ENCODE peak calls at places on chromosome 18, in four cellular contexts. T, U, O and F are unnamed samples.
A peak's percentile ranks its signal among the peaks of the same experiment; 100 is the strongest.

GRCh38 chr18:23243178-23243577 is 107.9 kb downstream of the CABLES1 start:
- DNase-seq in U (no peak), O (peak; percentile 49), T (no peak), F (no peak)

GRCh38 chr18:7954229-7954628 is 387.1 kb downstream of the PTPRM start:
- DNase-seq in U (no peak), T (no peak), O (no peak), F (no peak)

GRCh38 chr18:48841381-48842258 is 109.1 kb downstream of the SMAD7 start:
- DNase-seq in O (no peak), U (no peak), T (peak; percentile 66), F (no peak)

GRCh38 chr18:79493801-79494211 is 98.1 kb downstream of the NFATC1 start:
- DNase-seq in O (peak; percentile 11), U (no peak), T (no peak), F (no peak)

GRCh38 chr18:10453885-10454772 is at the start of gene APCDD1:
- DNase-seq in U (no peak), O (peak; percentile 88), T (peak; percentile 70), F (peak; percentile 50)

GRCh38 chr18:2994603-2995432 is 18.1 kb downstream of the LPIN2 start:
- DNase-seq in O (peak; percentile 20), T (no peak), U (no peak), F (no peak)

GRCh38 chr18:44507729-44508325 is 172.9 kb upstream of the SETBP1 start:
- DNase-seq in U (no peak), O (no peak), T (peak; percentile 54), F (no peak)

GRCh38 chr18:80159713-80160636 is 50.9 kb downstream of the ADNP2 start:
- DNase-seq in U (no peak), T (no peak), O (peak; percentile 67), F (no peak)

GRCh38 chr18:63131106-63131943 is 188.2 kb downstream of the BCL2 start:
- DNase-seq in T (peak; percentile 27), O (peak; percentile 67), U (peak; percentile 12), F (peak; percentile 29)

GRCh38 chr18:36496022-36496421 is 198.5 kb downstream of the FHOD3 start:
- DNase-seq in T (no peak), O (no peak), U (no peak), F (no peak)

GRCh38 chr18:69127844-69128486 is 272.7 kb upstream of the DOK6 start:
- DNase-seq in U (no peak), T (no peak), O (no peak), F (no peak)

GRCh38 chr18:39571511-39571910 is 2005.9 kb upstream of the CELF4 start:
- DNase-seq in T (no peak), O (peak; percentile 43), U (peak; percentile 8), F (peak; percentile 56)

GRCh38 chr18:51398104-51398503 is 200.6 kb upstream of the MEX3C start:
- DNase-seq in O (no peak), T (peak; percentile 24), U (no peak), F (no peak)

GRCh38 chr18:22822024-22822423 is 111.1 kb upstream of the RBBP8 start:
- DNase-seq in O (peak; percentile 50), U (no peak), T (no peak), F (no peak)

GRCh38 chr18:59917422-59917821 is 17.6 kb downstream of the PMAIP1 start:
- DNase-seq in O (peak; percentile 15), T (peak; percentile 28), U (no peak), F (no peak)

GRCh38 chr18:24613887-24614286 is 153.4 kb downstream of the HRH4 start:
- DNase-seq in O (no peak), T (no peak), U (no peak), F (no peak)

GRCh38 chr18:24656571-24656971 is 196.1 kb downstream of the HRH4 start:
- DNase-seq in U (peak; percentile 14), O (no peak), T (no peak), F (no peak)

GRCh38 chr18:45974088-45974536 is 7.0 kb upstream of the EPG5 start:
- DNase-seq in T (peak; percentile 69), U (peak; percentile 85), O (peak; percentile 37), F (peak; percentile 34)

GRCh38 chr18:11522992-11523391 is 86.4 kb upstream of the SLC35G4 start:
- DNase-seq in U (no peak), O (no peak), T (no peak), F (no peak)

GRCh38 chr18:13619505-13620205 is 106.7 kb downstream of the FAM210A start:
- DNase-seq in T (no peak), O (no peak), U (no peak), F (no peak)

GRCh38 chr18:42854558-42854957 is 260.9 kb downstream of the RIT2 start:
- DNase-seq in O (no peak), T (no peak), U (no peak), F (no peak)

GRCh38 chr18:73597832-73598615 is 549.6 kb downstream of the FBXO15 start:
- DNase-seq in T (no peak), U (no peak), O (peak; percentile 17), F (no peak)

GRCh38 chr18:26225022-26225693 is 1.1 kb upstream of the TAF4B start:
- DNase-seq in T (no peak), O (no peak), U (peak; percentile 9), F (no peak)

GRCh38 chr18:55301196-55301540 is 286.8 kb downstream of the TCF4 start:
- DNase-seq in U (no peak), T (no peak), O (no peak), F (no peak)

GRCh38 chr18:460302-460701 is 40.2 kb downstream of the COLEC12 start:
- DNase-seq in U (no peak), O (no peak), T (no peak), F (no peak)

GRCh38 chr18:53148056-53148574 is 808.1 kb downstream of the DCC start:
- DNase-seq in T (no peak), U (no peak), O (no peak), F (no peak)

GRCh38 chr18:27713037-27713726 is 463.7 kb downstream of the CDH2 start:
- DNase-seq in O (peak; percentile 41), U (no peak), T (no peak), F (no peak)